ENCODE peak calls at places on chromosomes 3 and 15, in eight cellular contexts. One of them, this sample, is unnamed.

GRCh38 chr15:31292391-31293020 is 34.1 kb upstream of the KLF13 start:
- DNase-seq in EL: no peak
- DNase-seq in retina: peak; percentile 26
- DNase-seq in psoas muscle: no peak
- DNase-seq in Daoy: no peak
- DNase-seq in stimulated activated CD8-positive, alpha-beta memory T cell treated with anti-CD3 and anti-CD28 coated beads, Interleukin-4, amount 100 ng/mL, for 24 hours: no peak
- DNase-seq in OCI-LY7: no peak
- DNase-seq in M059J: peak; percentile 13
- DNase-seq in this sample: no peak

GRCh38 chr3:129481783-129482332 is 41.8 kb downstream of the IFT122 start:
- DNase-seq in EL: peak; percentile 43
- DNase-seq in retina: no peak
- DNase-seq in psoas muscle: peak; percentile 76
- DNase-seq in Daoy: no peak
- DNase-seq in stimulated activated CD8-positive, alpha-beta memory T cell treated with anti-CD3 and anti-CD28 coated beads, Interleukin-4, amount 100 ng/mL, for 24 hours: no peak
- DNase-seq in OCI-LY7: no peak
- DNase-seq in M059J: peak; percentile 37
- DNase-seq in this sample: no peak

GRCh38 chr15:33279613-33280205 is 31.1 kb upstream of the RYR3 start:
- DNase-seq in EL: peak; percentile 82
- DNase-seq in retina: no peak
- DNase-seq in psoas muscle: no peak
- DNase-seq in Daoy: peak; percentile 86
- DNase-seq in stimulated activated CD8-positive, alpha-beta memory T cell treated with anti-CD3 and anti-CD28 coated beads, Interleukin-4, amount 100 ng/mL, for 24 hours: no peak
- DNase-seq in OCI-LY7: no peak
- DNase-seq in M059J: peak; percentile 94
- DNase-seq in this sample: no peak

GRCh38 chr3:23964537-23964936 is 19.5 kb downstream of the NR1D2 start:
- DNase-seq in EL: no peak
- DNase-seq in retina: no peak
- DNase-seq in psoas muscle: no peak
- DNase-seq in Daoy: no peak
- DNase-seq in stimulated activated CD8-positive, alpha-beta memory T cell treated with anti-CD3 and anti-CD28 coated beads, Interleukin-4, amount 100 ng/mL, for 24 hours: no peak
- DNase-seq in OCI-LY7: no peak
- DNase-seq in M059J: no peak
- DNase-seq in this sample: no peak

GRCh38 chr3:16841906-16842709 is 42.6 kb upstream of the PLCL2 start:
- DNase-seq in EL: no peak
- DNase-seq in retina: no peak
- DNase-seq in psoas muscle: peak; percentile 65
- DNase-seq in Daoy: peak; percentile 5
- DNase-seq in stimulated activated CD8-positive, alpha-beta memory T cell treated with anti-CD3 and anti-CD28 coated beads, Interleukin-4, amount 100 ng/mL, for 24 hours: peak; percentile 40
- DNase-seq in OCI-LY7: peak; percentile 74
- DNase-seq in M059J: peak; percentile 8
- DNase-seq in this sample: peak; percentile 89

GRCh38 chr3:76367281-76367680 is 581.9 kb upstream of the ZNF717 start:
- DNase-seq in EL: peak; percentile 7
- DNase-seq in retina: no peak
- DNase-seq in psoas muscle: no peak
- DNase-seq in Daoy: no peak
- DNase-seq in stimulated activated CD8-positive, alpha-beta memory T cell treated with anti-CD3 and anti-CD28 coated beads, Interleukin-4, amount 100 ng/mL, for 24 hours: no peak
- DNase-seq in OCI-LY7: no peak
- DNase-seq in M059J: no peak
- DNase-seq in this sample: no peak

GRCh38 chr15:79673416-79674123 is 223.2 kb downstream of the MTHFS start:
- DNase-seq in EL: peak; percentile 85
- DNase-seq in retina: no peak
- DNase-seq in psoas muscle: no peak
- DNase-seq in Daoy: peak; percentile 41
- DNase-seq in stimulated activated CD8-positive, alpha-beta memory T cell treated with anti-CD3 and anti-CD28 coated beads, Interleukin-4, amount 100 ng/mL, for 24 hours: no peak
- DNase-seq in OCI-LY7: no peak
- DNase-seq in M059J: peak; percentile 75
- DNase-seq in this sample: no peak

GRCh38 chr3:183244981-183245476 is 8.0 kb upstream of the B3GNT5 start:
- DNase-seq in EL: no peak
- DNase-seq in retina: no peak
- DNase-seq in psoas muscle: no peak
- DNase-seq in Daoy: no peak
- DNase-seq in stimulated activated CD8-positive, alpha-beta memory T cell treated with anti-CD3 and anti-CD28 coated beads, Interleukin-4, amount 100 ng/mL, for 24 hours: no peak
- DNase-seq in OCI-LY7: no peak
- DNase-seq in M059J: no peak
- DNase-seq in this sample: no peak

GRCh38 chr15:51093488-51093864 is 1.2 kb downstream of the TNFAIP8L3 start:
- DNase-seq in EL: no peak
- DNase-seq in retina: no peak
- DNase-seq in psoas muscle: peak; percentile 46
- DNase-seq in Daoy: no peak
- DNase-seq in stimulated activated CD8-positive, alpha-beta memory T cell treated with anti-CD3 and anti-CD28 coated beads, Interleukin-4, amount 100 ng/mL, for 24 hours: no peak
- DNase-seq in OCI-LY7: no peak
- DNase-seq in M059J: no peak
- DNase-seq in this sample: no peak

GRCh38 chr3:125602752-125603649 is 7.7 kb upstream of the OSBPL11 start:
- DNase-seq in EL: peak; percentile 56
- DNase-seq in retina: peak; percentile 64
- DNase-seq in psoas muscle: no peak
- DNase-seq in Daoy: peak; percentile 67
- DNase-seq in stimulated activated CD8-positive, alpha-beta memory T cell treated with anti-CD3 and anti-CD28 coated beads, Interleukin-4, amount 100 ng/mL, for 24 hours: no peak
- DNase-seq in OCI-LY7: no peak
- DNase-seq in M059J: peak; percentile 92
- DNase-seq in this sample: no peak

GRCh38 chr3:63364495-63364894 is 86.4 kb downstream of the SYNPR start:
- DNase-seq in EL: peak; percentile 34
- DNase-seq in retina: no peak
- DNase-seq in psoas muscle: no peak
- DNase-seq in Daoy: peak; percentile 32
- DNase-seq in stimulated activated CD8-positive, alpha-beta memory T cell treated with anti-CD3 and anti-CD28 coated beads, Interleukin-4, amount 100 ng/mL, for 24 hours: no peak
- DNase-seq in OCI-LY7: no peak
- DNase-seq in M059J: peak; percentile 48
- DNase-seq in this sample: peak; percentile 7

GRCh38 chr15:30943654-30944335 is 40.1 kb downstream of the FAN1 start:
- DNase-seq in EL: no peak
- DNase-seq in retina: no peak
- DNase-seq in psoas muscle: no peak
- DNase-seq in Daoy: no peak
- DNase-seq in stimulated activated CD8-positive, alpha-beta memory T cell treated with anti-CD3 and anti-CD28 coated beads, Interleukin-4, amount 100 ng/mL, for 24 hours: no peak
- DNase-seq in OCI-LY7: no peak
- DNase-seq in M059J: no peak
- DNase-seq in this sample: no peak

GRCh38 chr15:27172821-27173220 is 201.8 kb downstream of the GABRG3 start:
- DNase-seq in EL: no peak
- DNase-seq in retina: no peak
- DNase-seq in psoas muscle: no peak
- DNase-seq in Daoy: no peak
- DNase-seq in stimulated activated CD8-positive, alpha-beta memory T cell treated with anti-CD3 and anti-CD28 coated beads, Interleukin-4, amount 100 ng/mL, for 24 hours: no peak
- DNase-seq in OCI-LY7: no peak
- DNase-seq in M059J: no peak
- DNase-seq in this sample: no peak

GRCh38 chr3:8757551-8758518 is 11.6 kb downstream of the OXTR start:
- DNase-seq in EL: peak; percentile 95
- DNase-seq in retina: no peak
- DNase-seq in psoas muscle: peak; percentile 89
- DNase-seq in Daoy: peak; percentile 86
- DNase-seq in stimulated activated CD8-positive, alpha-beta memory T cell treated with anti-CD3 and anti-CD28 coated beads, Interleukin-4, amount 100 ng/mL, for 24 hours: no peak
- DNase-seq in OCI-LY7: no peak
- DNase-seq in M059J: peak; percentile 89
- DNase-seq in this sample: no peak

GRCh38 chr3:9955611-9956352 is 3.6 kb upstream of the PRRT3 start:
- DNase-seq in EL: peak; percentile 20
- DNase-seq in retina: no peak
- DNase-seq in psoas muscle: no peak
- DNase-seq in Daoy: peak; percentile 20
- DNase-seq in stimulated activated CD8-positive, alpha-beta memory T cell treated with anti-CD3 and anti-CD28 coated beads, Interleukin-4, amount 100 ng/mL, for 24 hours: no peak
- DNase-seq in OCI-LY7: no peak
- DNase-seq in M059J: peak; percentile 25
- DNase-seq in this sample: no peak

GRCh38 chr3:127748754-127749327 is 73.5 kb downstream of the MGLL start:
- DNase-seq in EL: no peak
- DNase-seq in retina: no peak
- DNase-seq in psoas muscle: no peak
- DNase-seq in Daoy: no peak
- DNase-seq in stimulated activated CD8-positive, alpha-beta memory T cell treated with anti-CD3 and anti-CD28 coated beads, Interleukin-4, amount 100 ng/mL, for 24 hours: no peak
- DNase-seq in OCI-LY7: no peak
- DNase-seq in M059J: no peak
- DNase-seq in this sample: no peak

GRCh38 chr3:1734494-1735122 is 364.1 kb upstream of the CNTN4 start:
- DNase-seq in EL: no peak
- DNase-seq in retina: no peak
- DNase-seq in psoas muscle: no peak
- DNase-seq in Daoy: no peak
- DNase-seq in stimulated activated CD8-positive, alpha-beta memory T cell treated with anti-CD3 and anti-CD28 coated beads, Interleukin-4, amount 100 ng/mL, for 24 hours: no peak
- DNase-seq in OCI-LY7: no peak
- DNase-seq in M059J: no peak
- DNase-seq in this sample: no peak

GRCh38 chr3:114290911-114291901 is 2.6 kb upstream of the TIGIT start:
- DNase-seq in EL: peak; percentile 61
- DNase-seq in retina: peak; percentile 43
- DNase-seq in psoas muscle: peak; percentile 75
- DNase-seq in Daoy: peak; percentile 78
- DNase-seq in stimulated activated CD8-positive, alpha-beta memory T cell treated with anti-CD3 and anti-CD28 coated beads, Interleukin-4, amount 100 ng/mL, for 24 hours: peak; percentile 87
- DNase-seq in OCI-LY7: peak; percentile 84
- DNase-seq in M059J: peak; percentile 50
- DNase-seq in this sample: peak; percentile 83

GRCh38 chr3:66499881-66500574 is 794 bp downstream of the LRIG1 start:
- DNase-seq in EL: peak; percentile 23
- DNase-seq in retina: peak; percentile 79
- DNase-seq in psoas muscle: peak; percentile 68
- DNase-seq in Daoy: peak; percentile 32
- DNase-seq in stimulated activated CD8-positive, alpha-beta memory T cell treated with anti-CD3 and anti-CD28 coated beads, Interleukin-4, amount 100 ng/mL, for 24 hours: peak; percentile 10
- DNase-seq in OCI-LY7: peak; percentile 40
- DNase-seq in M059J: peak; percentile 10
- DNase-seq in this sample: no peak

GRCh38 chr3:13348671-13349396 is 71.3 kb downstream of the NUP210 start:
- DNase-seq in EL: no peak
- DNase-seq in retina: peak; percentile 39
- DNase-seq in psoas muscle: no peak
- DNase-seq in Daoy: no peak
- DNase-seq in stimulated activated CD8-positive, alpha-beta memory T cell treated with anti-CD3 and anti-CD28 coated beads, Interleukin-4, amount 100 ng/mL, for 24 hours: no peak
- DNase-seq in OCI-LY7: no peak
- DNase-seq in M059J: no peak
- DNase-seq in this sample: no peak

GRCh38 chr3:116958291-116958690 is 248.7 kb downstream of the TUSC7 start:
- DNase-seq in EL: no peak
- DNase-seq in retina: no peak
- DNase-seq in psoas muscle: no peak
- DNase-seq in Daoy: no peak
- DNase-seq in stimulated activated CD8-positive, alpha-beta memory T cell treated with anti-CD3 and anti-CD28 coated beads, Interleukin-4, amount 100 ng/mL, for 24 hours: no peak
- DNase-seq in OCI-LY7: no peak
- DNase-seq in M059J: no peak
- DNase-seq in this sample: no peak